ENCODE peak calls at places on chromosomes 4 and X, in four cellular contexts. K, P, L and A are unnamed samples. For H3K27me3 and H3K4me1, the result is how much of the 10 kb centered on the place peaks cover.

GRCh38 chr4:40264497-40264896 is 67.7 kb downstream of the RHOH start:
- DNase-seq in K (no peak), L (no peak), P (no peak), A (no peak)

GRCh38 chr4:94472056-94472826 is 20.5 kb downstream of the PDLIM5 start:
- DNase-seq in L (no peak), K (no peak), P (no peak), A (no peak)

GRCh38 chr4:76458829-76459228 is 23.8 kb downstream of the SHROOM3 start:
- DNase-seq in K (no peak), L (no peak), P (no peak), A (no peak)

GRCh38 chr4:153564630-153565525 is 98.7 kb downstream of the TMEM131L start:
- DNase-seq in P (no peak), K (no peak), L (no peak), A (no peak)

GRCh38 chr4:142875117-142875516 is 29.0 kb upstream of the INPP4B start:
- DNase-seq in P (no peak), K (no peak), L (no peak), A (no peak)

GRCh38 chrX:130130990-130131389 is 20.7 kb upstream of the ELF4 start:
- DNase-seq in K (no peak), P (no peak), L (no peak), A (no peak)

GRCh38 chrX:18210470-18210869 is 10.2 kb downstream of the BEND2 start:
- DNase-seq in L (no peak), K (no peak), P (no peak), A (no peak)

GRCh38 chr4:14308229-14308651 is 680.7 kb upstream of the BOD1L1 start:
- DNase-seq in P (no peak), L (no peak), K (no peak), A (no peak)

GRCh38 chr4:20354120-20354519 is 102.4 kb downstream of the SLIT2 start:
- DNase-seq in L (no peak), P (no peak), K (no peak), A (no peak)

GRCh38 chr4:2077537-2078460 is 18.7 kb downstream of the NAT8L start:
- DNase-seq in P (no peak), K (no peak), L (no peak), A (no peak)

GRCh38 chrX:44903107-44903506 is 30.1 kb downstream of the KDM6A start:
- DNase-seq in L (no peak), P (peak), K (no peak), A (no peak)

DNA sequence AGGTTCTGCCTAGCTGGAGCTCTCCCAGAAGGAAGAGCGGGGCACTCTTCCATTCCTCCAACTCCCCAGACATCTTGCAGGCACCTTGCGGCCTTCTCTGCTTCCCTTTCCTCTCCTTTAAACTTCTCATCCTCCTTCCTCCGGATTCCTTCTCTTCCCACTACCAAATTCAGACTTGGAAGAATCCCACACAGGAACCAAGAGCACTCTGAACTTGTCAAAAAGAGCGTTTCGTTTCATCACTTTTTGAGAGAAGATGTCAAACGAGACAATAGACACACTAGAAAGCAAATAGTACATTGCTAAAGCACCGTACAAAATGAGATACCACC is 512 bp upstream of the UCP1 start:
- DNase-seq in K (no peak), L (no peak), P (no peak), A (no peak)
- H3K27me3 ChIP-seq in K (under half), L (under half), P (under half), A (under half)

GRCh38 chr4:110959041-110959643 is 336.3 kb upstream of the PITX2 start:
- DNase-seq in K (no peak), P (no peak), L (no peak), A (no peak)

GRCh38 chr4:110950721-110951120 is 327.8 kb upstream of the PITX2 start:
- DNase-seq in P (no peak), L (no peak), K (no peak), A (no peak)

GRCh38 chr4:110953191-110953590 is 330.3 kb upstream of the PITX2 start:
- DNase-seq in L (no peak), P (no peak), K (no peak), A (no peak)

GRCh38 chr4:110953898-110954297 is 331.0 kb upstream of the PITX2 start:
- DNase-seq in K (no peak), L (no peak), P (no peak), A (no peak)

GRCh38 chr4:110955748-110956147 is 332.9 kb upstream of the PITX2 start:
- DNase-seq in L (no peak), P (no peak), K (no peak), A (no peak)
- TF ChIP-seq NRF1 in L (no peak), P (no peak), K (no peak), A (no peak)

GRCh38 chr4:3407171-3407771 is 34.5 kb upstream of the HGFAC start:
- DNase-seq in K (no peak), P (no peak), L (no peak), A (no peak)

GRCh38 chr4:3406431-3406830 is 35.3 kb upstream of the HGFAC start:
- DNase-seq in L (no peak), K (no peak), P (no peak), A (no peak)

GRCh38 chr4:3404546-3404945 is 37.2 kb upstream of the HGFAC start:
- DNase-seq in P (no peak), K (no peak), L (no peak), A (no peak)

GRCh38 chr4:3405176-3405575 is 36.6 kb upstream of the HGFAC start:
- DNase-seq in K (no peak), L (no peak), P (no peak), A (no peak)

GRCh38 chr4:3406021-3406420 is 35.7 kb upstream of the HGFAC start:
- DNase-seq in K (no peak), P (no peak), L (no peak), A (no peak)
- H3K4me1 ChIP-seq in K (under half), P (under half), L (under half), A (under half)

DNA sequence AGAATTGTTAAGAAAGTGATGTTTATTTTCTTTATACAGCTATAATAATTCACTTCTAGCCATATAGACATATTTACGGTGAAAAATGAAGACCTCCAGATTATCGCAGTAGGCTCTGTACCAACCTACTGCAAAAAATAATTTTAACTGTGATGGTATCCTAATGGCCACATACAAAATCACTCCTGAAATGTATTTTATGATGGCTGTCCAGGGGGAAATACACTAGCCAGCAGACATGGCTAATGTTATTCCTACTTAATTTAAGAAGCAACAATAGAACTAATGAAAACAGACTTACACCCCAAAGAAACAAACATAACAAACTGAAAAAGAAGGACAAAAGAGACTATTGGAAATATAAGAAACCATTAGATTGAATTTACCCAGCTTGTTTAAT is 4.6 kb downstream of the NKX6-1 start:
- DNase-seq in L (no peak), P (no peak), K (no peak), A (no peak)
- H3K27me3 ChIP-seq in L (under half), P (under half), K (half or more), A (half or more)

DNA sequence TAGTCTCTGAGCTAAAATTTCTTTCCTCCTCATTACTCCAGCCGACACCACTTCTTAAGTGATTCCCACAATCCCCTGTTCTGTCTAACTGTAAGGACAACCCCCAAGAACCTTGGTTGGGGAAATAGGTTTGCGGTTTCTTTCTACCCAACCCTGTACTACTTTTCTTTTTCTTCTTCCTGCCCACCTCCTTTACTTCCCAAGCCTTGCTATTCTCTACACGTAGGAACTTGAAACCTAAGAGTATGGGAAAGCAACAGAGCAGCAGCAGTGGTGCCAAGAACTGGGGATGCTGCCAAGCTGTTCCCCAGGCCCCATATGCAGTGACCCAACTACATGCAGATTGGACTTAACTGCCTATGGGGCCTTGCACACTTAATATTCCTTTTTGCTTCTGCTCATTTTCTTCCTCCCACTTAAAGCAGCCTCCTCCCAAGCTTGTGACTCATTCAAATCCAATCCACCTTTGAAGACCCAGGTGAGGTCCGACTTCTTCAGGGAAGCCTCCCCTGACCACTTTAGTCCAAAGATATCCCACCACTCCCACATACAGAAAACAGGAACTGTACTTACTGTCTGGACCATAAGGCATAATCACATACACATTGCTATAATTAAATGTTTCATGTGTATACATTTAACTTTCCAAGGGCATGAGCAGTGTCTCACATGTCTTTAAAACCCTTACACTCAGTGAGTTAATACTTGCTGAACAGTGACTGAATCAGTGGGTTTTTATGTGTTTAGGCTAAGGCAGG is 1.7 kb downstream of the FAM120C start:
- DNase-seq in L (no peak), K (no peak), P (no peak), A (no peak)
- TF ChIP-seq NRF1 in L (no peak), K (no peak), P (no peak), A (no peak)

GRCh38 chr4:41602113-41602512 is 64.2 kb downstream of the LIMCH1 start:
- DNase-seq in P (no peak), K (no peak), L (no peak), A (no peak)
- H3K4me1 ChIP-seq in P (under half), K (under half), L (under half), A (under half)

GRCh38 chr4:41747230-41748055 is 1.1 kb downstream of the PHOX2B start:
- DNase-seq in L (no peak), P (no peak), K (peak), A (no peak)

GRCh38 chr4:41746440-41747229 is 1.9 kb downstream of the PHOX2B start:
- DNase-seq in L (no peak), K (peak), P (no peak), A (no peak)

GRCh38 chr4:41744572-41745291 is 3.8 kb downstream of the PHOX2B start:
- DNase-seq in L (no peak), K (no peak), P (no peak), A (no peak)

GRCh38 chr4:41745292-41746024 is 3.1 kb downstream of the PHOX2B start:
- DNase-seq in P (no peak), K (peak), L (no peak), A (no peak)

GRCh38 chr4:41746025-41746439 is 2.5 kb downstream of the PHOX2B start:
- DNase-seq in K (no peak), L (no peak), P (no peak), A (peak)
- H3K27me3 ChIP-seq in K (half or more), L (under half), P (under half), A (half or more)

DNA sequence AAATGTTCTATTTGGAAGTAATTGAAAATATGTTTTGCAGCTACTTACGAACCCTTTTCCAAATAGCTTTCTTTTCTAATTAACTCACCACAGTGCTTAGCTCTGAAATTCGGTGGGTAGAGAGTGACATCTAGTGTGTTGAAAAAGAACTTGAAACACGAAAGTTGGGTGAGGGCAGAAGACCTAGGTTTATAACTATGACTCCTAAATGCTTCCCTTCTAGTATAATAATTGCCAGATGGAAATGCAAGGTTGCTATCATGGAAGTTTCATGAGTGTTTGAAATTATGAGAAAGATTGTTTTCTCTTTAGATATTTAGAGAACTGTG is 77.2 kb upstream of the NOCT start:
- DNase-seq in P (no peak), K (peak), L (no peak), A (no peak)
- TF ChIP-seq NRF1 in P (no peak), K (no peak), L (no peak), A (no peak)

DNA sequence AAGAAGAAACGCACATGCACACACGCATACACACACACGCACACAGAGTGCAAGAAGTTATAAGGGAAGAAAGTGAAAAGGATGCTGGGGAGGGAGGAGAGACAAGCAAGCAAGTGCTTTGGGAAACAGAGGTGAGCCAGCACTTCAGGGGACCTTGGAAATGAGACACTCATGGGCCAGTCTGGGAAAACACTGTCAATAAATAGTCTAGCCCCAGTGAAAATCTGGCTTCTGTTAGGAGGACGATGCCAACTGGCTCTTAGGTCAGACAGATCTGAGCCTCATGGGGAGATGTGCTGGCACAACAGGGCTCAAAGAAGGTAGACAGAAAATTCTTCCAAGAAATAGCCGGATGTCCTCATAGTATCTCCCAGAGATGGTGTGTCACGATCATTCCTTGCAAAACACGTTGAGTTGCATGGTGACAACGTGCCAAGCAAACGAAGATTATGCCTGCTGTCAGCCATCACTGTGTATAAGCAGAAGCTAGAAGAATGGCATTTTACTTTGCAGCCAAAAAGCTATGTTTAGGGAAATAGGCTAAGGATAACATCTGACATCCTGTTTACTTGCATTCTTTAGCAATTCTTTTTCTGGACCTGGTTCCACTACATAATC is 557 bp upstream of the ARHGEF6 start:
- DNase-seq in P (no peak), K (no peak), L (no peak), A (no peak)
- H3K4me1 ChIP-seq in P (under half), K (under half), L (under half), A (under half)